ENCODE peak calls at places on chromosome 18, in four cellular contexts. One of them, this sample, is unnamed. For H3K9me3, the result is how much of the 10 kb centered on the place peaks cover.

GRCh38 chr18:10076502-10077030 is 162.8 kb downstream of the VAPA start:
- ATAC-seq in CD4-positive, alpha-beta T cell: no peak
- ATAC-seq in GM12878: no peak
- ATAC-seq in left lung: no peak
- ATAC-seq in this sample: no peak

GRCh38 chr18:25503567-25504081 is 151.7 kb upstream of the ZNF521 start:
- ATAC-seq in CD4-positive, alpha-beta T cell: no peak
- ATAC-seq in GM12878: no peak
- ATAC-seq in left lung: peak
- ATAC-seq in this sample: peak

GRCh38 chr18:3605562-3606443 is 155.8 kb downstream of the TGIF1 start:
- ATAC-seq in CD4-positive, alpha-beta T cell: peak
- ATAC-seq in GM12878: peak
- ATAC-seq in left lung: peak
- ATAC-seq in this sample: no peak

GRCh38 chr18:8726963-8727730 is 21.8 kb downstream of the MTCL1 start:
- ATAC-seq in CD4-positive, alpha-beta T cell: no peak
- ATAC-seq in GM12878: no peak
- ATAC-seq in left lung: no peak
- ATAC-seq in this sample: no peak

GRCh38 chr18:55031164-55031563 is 71.9 kb upstream of the CCDC68 start:
- ATAC-seq in CD4-positive, alpha-beta T cell: no peak
- ATAC-seq in GM12878: peak
- ATAC-seq in left lung: no peak
- ATAC-seq in this sample: no peak

GRCh38 chr18:36179562-36180334 is 7.5 kb upstream of the MOCOS start:
- ATAC-seq in CD4-positive, alpha-beta T cell: no peak
- ATAC-seq in GM12878: peak
- ATAC-seq in left lung: peak
- ATAC-seq in this sample: peak

GRCh38 chr18:12036201-12036751 is 55.0 kb downstream of the IMPA2 start:
- ATAC-seq in CD4-positive, alpha-beta T cell: no peak
- ATAC-seq in GM12878: no peak
- ATAC-seq in left lung: no peak
- ATAC-seq in this sample: no peak

GRCh38 chr18:10141559-10141958 is 227.7 kb downstream of the VAPA start:
- ATAC-seq in CD4-positive, alpha-beta T cell: no peak
- ATAC-seq in GM12878: no peak
- ATAC-seq in left lung: peak
- ATAC-seq in this sample: no peak

GRCh38 chr18:69233465-69234054 is 167.1 kb upstream of the DOK6 start:
- ATAC-seq in CD4-positive, alpha-beta T cell: no peak
- ATAC-seq in GM12878: no peak
- ATAC-seq in left lung: no peak
- ATAC-seq in this sample: no peak

GRCh38 chr18:22088976-22089375 is 80.4 kb upstream of the GATA6 start:
- ATAC-seq in CD4-positive, alpha-beta T cell: no peak
- ATAC-seq in GM12878: no peak
- ATAC-seq in left lung: no peak
- ATAC-seq in this sample: no peak

GRCh38 chr18:47263197-47263827 is 11.9 kb upstream of the SKOR2 start:
- ATAC-seq in CD4-positive, alpha-beta T cell: no peak
- ATAC-seq in GM12878: no peak
- ATAC-seq in left lung: no peak
- ATAC-seq in this sample: no peak

DNA sequence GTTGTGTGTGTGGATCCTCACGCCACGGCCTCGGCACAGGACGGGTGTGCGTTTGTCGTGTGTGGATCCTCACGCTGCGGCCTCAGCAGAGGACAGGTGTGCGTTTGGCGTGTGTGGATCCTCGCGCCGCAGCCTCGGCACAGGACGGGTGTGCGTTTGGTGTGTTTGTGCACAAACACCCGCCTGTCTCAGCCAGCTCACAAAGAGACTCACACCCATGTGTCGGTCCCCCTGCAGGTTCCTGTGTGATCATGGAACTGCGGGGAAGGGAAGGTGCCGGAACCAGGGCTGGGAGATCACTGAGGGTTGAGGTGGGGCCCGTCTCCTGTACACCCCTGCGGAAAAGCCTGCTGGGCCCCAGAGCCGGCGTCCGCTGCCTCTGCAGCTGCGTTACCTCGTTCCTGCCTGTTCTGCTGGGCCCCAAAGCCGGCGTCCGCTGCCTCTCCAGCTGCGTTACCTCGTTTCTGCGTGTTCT is 53.6 kb downstream of the CTDP1 start:
- ATAC-seq in CD4-positive, alpha-beta T cell: no peak
- ATAC-seq in GM12878: no peak
- ATAC-seq in left lung: no peak
- ATAC-seq in this sample: no peak
- H3K9me3 ChIP-seq in CD4-positive, alpha-beta T cell: under half
- H3K9me3 ChIP-seq in GM12878: under half
- H3K9me3 ChIP-seq in left lung: half or more
- H3K9me3 ChIP-seq in this sample: under half

GRCh38 chr18:74185860-74186259 is 37.5 kb downstream of the TIMM21 start:
- ATAC-seq in CD4-positive, alpha-beta T cell: no peak
- ATAC-seq in GM12878: no peak
- ATAC-seq in left lung: no peak
- ATAC-seq in this sample: no peak

GRCh38 chr18:74184875-74185274 is 36.6 kb downstream of the TIMM21 start:
- ATAC-seq in CD4-positive, alpha-beta T cell: no peak
- ATAC-seq in GM12878: no peak
- ATAC-seq in left lung: no peak
- ATAC-seq in this sample: no peak

GRCh38 chr18:74183110-74183509 is 34.8 kb downstream of the TIMM21 start:
- ATAC-seq in CD4-positive, alpha-beta T cell: no peak
- ATAC-seq in GM12878: no peak
- ATAC-seq in left lung: no peak
- ATAC-seq in this sample: no peak

GRCh38 chr18:74190086-74190485 is 41.8 kb downstream of the TIMM21 start:
- ATAC-seq in CD4-positive, alpha-beta T cell: no peak
- ATAC-seq in GM12878: no peak
- ATAC-seq in left lung: peak
- ATAC-seq in this sample: no peak

GRCh38 chr18:74186661-74187060 is 38.3 kb downstream of the TIMM21 start:
- ATAC-seq in CD4-positive, alpha-beta T cell: no peak
- ATAC-seq in GM12878: no peak
- ATAC-seq in left lung: no peak
- ATAC-seq in this sample: no peak
- H3K9me3 ChIP-seq in CD4-positive, alpha-beta T cell: under half
- H3K9me3 ChIP-seq in GM12878: under half
- H3K9me3 ChIP-seq in left lung: under half
- H3K9me3 ChIP-seq in this sample: under half

DNA sequence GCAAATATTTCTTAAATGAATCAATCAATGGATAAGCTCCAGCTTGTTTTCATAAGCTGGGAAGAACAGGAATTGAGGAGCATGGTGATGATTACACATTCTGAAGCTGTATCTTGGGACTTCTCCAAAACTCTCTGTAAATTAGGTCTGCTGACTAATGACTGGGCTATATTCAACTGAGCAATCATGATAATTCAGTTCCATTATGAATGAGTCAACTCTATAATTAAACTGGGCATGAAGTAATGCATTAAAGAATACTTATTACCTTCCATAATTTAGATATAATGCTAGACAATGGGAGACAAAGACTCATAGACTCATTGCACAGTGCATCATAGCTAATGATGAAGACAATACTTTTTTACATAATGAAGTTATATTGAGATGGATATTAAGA is 207.4 kb downstream of the CBLN2 start:
- ATAC-seq in CD4-positive, alpha-beta T cell: no peak
- ATAC-seq in GM12878: no peak
- ATAC-seq in left lung: no peak
- ATAC-seq in this sample: no peak
- H3K9me3 ChIP-seq in CD4-positive, alpha-beta T cell: under half
- H3K9me3 ChIP-seq in GM12878: under half
- H3K9me3 ChIP-seq in left lung: under half
- H3K9me3 ChIP-seq in this sample: under half

GRCh38 chr18:38563396-38563980 is 997.9 kb upstream of the CELF4 start:
- ATAC-seq in CD4-positive, alpha-beta T cell: no peak
- ATAC-seq in GM12878: no peak
- ATAC-seq in left lung: no peak
- ATAC-seq in this sample: no peak

DNA sequence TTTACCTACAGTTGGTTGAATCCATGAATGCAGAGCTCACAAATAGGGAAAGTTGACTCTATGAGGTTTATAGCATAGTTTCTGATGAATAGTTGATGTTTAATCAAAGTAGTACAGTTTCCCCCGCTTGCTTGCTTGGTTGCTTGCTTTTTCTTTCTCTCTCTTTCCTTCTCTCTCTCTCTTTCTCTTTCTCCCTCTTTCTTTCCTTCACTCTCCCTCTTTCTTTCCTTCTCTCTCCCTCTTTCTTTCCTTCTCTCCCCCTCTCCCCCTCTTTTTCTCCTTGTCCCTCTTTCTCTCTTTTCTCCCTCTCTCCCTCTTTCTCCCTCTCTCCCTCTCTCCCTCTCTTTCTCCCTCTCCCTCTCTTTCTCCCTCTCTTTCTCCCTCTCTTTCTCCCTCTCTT is 999.9 kb upstream of the CELF4 start:
- ATAC-seq in CD4-positive, alpha-beta T cell: no peak
- ATAC-seq in GM12878: no peak
- ATAC-seq in left lung: no peak
- ATAC-seq in this sample: no peak
- H3K9me3 ChIP-seq in CD4-positive, alpha-beta T cell: under half
- H3K9me3 ChIP-seq in GM12878: under half
- H3K9me3 ChIP-seq in left lung: under half
- H3K9me3 ChIP-seq in this sample: under half

DNA sequence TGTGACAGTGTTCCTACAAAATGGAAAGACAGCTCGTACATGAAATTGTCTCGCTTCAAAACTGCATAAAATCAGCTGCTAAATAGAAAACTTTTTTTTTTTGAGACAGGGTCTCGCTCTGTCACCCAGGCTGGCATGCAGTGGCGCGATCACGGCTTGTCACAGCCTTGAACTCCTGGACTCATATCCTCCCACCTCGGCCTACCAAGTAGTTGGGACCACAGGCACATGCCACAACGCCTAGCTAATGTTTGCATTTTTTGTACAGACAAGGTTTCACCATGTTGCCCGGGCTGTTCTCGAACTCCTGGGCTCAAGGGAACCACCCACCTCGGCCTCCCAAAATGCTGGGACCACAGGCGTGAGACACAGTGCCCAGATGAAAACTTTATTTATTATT is 3.2 kb downstream of the TXNL4A start:
- ATAC-seq in CD4-positive, alpha-beta T cell: no peak
- ATAC-seq in GM12878: no peak
- ATAC-seq in left lung: no peak
- ATAC-seq in this sample: no peak
- H3K9me3 ChIP-seq in CD4-positive, alpha-beta T cell: under half
- H3K9me3 ChIP-seq in GM12878: under half
- H3K9me3 ChIP-seq in left lung: under half
- H3K9me3 ChIP-seq in this sample: under half

DNA sequence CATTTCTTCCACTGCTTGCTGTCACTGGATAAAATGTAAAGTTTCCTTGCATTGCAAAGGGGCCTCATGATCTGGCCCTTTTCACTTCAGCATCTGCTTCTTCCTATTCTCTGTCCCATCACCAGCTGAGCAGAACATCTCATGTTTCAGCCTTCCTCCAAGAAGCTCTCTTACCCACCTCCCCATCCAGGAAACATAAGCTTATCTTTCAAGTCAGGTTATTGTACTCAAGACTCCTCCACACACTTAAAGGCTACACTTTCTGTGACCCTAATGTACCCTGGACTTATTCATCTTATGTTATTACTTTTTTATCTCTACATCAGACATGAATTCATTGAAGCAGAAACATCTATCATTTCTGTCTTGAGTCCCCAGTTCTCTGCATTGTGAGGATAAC is 230.5 kb downstream of the PMAIP1 start:
- ATAC-seq in CD4-positive, alpha-beta T cell: no peak
- ATAC-seq in GM12878: no peak
- ATAC-seq in left lung: no peak
- ATAC-seq in this sample: no peak
- H3K9me3 ChIP-seq in CD4-positive, alpha-beta T cell: under half
- H3K9me3 ChIP-seq in GM12878: under half
- H3K9me3 ChIP-seq in left lung: under half
- H3K9me3 ChIP-seq in this sample: under half

GRCh38 chr18:57434536-57435494 is at the start of gene ONECUT2:
- ATAC-seq in CD4-positive, alpha-beta T cell: peak
- ATAC-seq in GM12878: no peak
- ATAC-seq in left lung: peak
- ATAC-seq in this sample: peak
- H3K9me3 ChIP-seq in CD4-positive, alpha-beta T cell: under half
- H3K9me3 ChIP-seq in GM12878: under half
- H3K9me3 ChIP-seq in left lung: under half
- H3K9me3 ChIP-seq in this sample: under half